ENCODE peak calls at places on chromosomes 3 and 15, in eight cellular contexts. Q, T, H, C, D, A, P and B are unnamed samples.

GRCh38 chr3:10845839-10846656 is 30.0 kb downstream of the SLC6A11 start:
- DNase-seq in Q (peak; percentile 28), T (no peak), H (no peak), C (no peak), D (no peak), A (peak; percentile 13), P (no peak), B (no peak)

GRCh38 chr3:29764603-29765254 is 483.9 kb downstream of the RBMS3 start:
- DNase-seq in Q (no peak), T (no peak), H (peak; percentile 88), C (no peak), D (no peak), A (peak; percentile 70), P (no peak), B (no peak)

GRCh38 chr3:23129817-23130216 is 73.3 kb upstream of the UBE2E2 start:
- DNase-seq in Q (no peak), T (no peak), H (peak; percentile 9), C (no peak), D (no peak), A (peak; percentile 34), P (no peak), B (no peak)

GRCh38 chr15:85036716-85037115 is 55.1 kb downstream of the PDE8A start:
- DNase-seq in Q (peak; percentile 47), T (no peak), H (no peak), C (no peak), D (no peak), A (no peak), P (no peak), B (no peak)

GRCh38 chr3:162437480-162437879 is 940.9 kb downstream of the OTOL1 start:
- DNase-seq in Q (no peak), T (no peak), H (peak; percentile 65), C (no peak), D (no peak), A (peak; percentile 71), P (no peak), B (no peak)

GRCh38 chr3:151852074-151852811 is 21.2 kb upstream of the SUCNR1 start:
- DNase-seq in Q (no peak), T (no peak), H (no peak), C (no peak), D (no peak), A (no peak), P (no peak), B (no peak)

GRCh38 chr3:139653582-139653981 is 24.2 kb downstream of the NMNAT3 start:
- DNase-seq in Q (no peak), T (peak; percentile 38), H (no peak), C (no peak), D (no peak), A (peak; percentile 95), P (no peak), B (no peak)

GRCh38 chr15:62453979-62454378 is 288.9 kb upstream of the C2CD4B start:
- DNase-seq in Q (no peak), T (no peak), H (peak; percentile 57), C (no peak), D (no peak), A (peak; percentile 57), P (no peak), B (no peak)

GRCh38 chr3:11711826-11712225 is 68.1 kb upstream of the VGLL4 start:
- DNase-seq in Q (no peak), T (no peak), H (no peak), C (no peak), D (no peak), A (no peak), P (no peak), B (no peak)

GRCh38 chr3:190003730-190004129 is 117.0 kb downstream of the P3H2 start:
- DNase-seq in Q (no peak), T (no peak), H (peak; percentile 76), C (no peak), D (no peak), A (peak; percentile 64), P (no peak), B (no peak)

GRCh38 chr15:74889390-74889881 is 406 bp upstream of the MPI start:
- DNase-seq in Q (peak; percentile 46), T (peak; percentile 76), H (no peak), C (peak; percentile 50), D (peak; percentile 29), A (no peak), P (peak; percentile 67), B (no peak)

GRCh38 chr3:134392336-134392983 is 18.2 kb upstream of the AMOTL2 start:
- DNase-seq in Q (no peak), T (no peak), H (no peak), C (no peak), D (no peak), A (no peak), P (peak; percentile 88), B (no peak)

GRCh38 chr3:94115482-94115881 is 52.6 kb downstream of the NSUN3 start:
- DNase-seq in Q (no peak), T (no peak), H (peak; percentile 46), C (no peak), D (peak; percentile 4), A (peak; percentile 13), P (no peak), B (no peak)

GRCh38 chr15:25543156-25543555 is 104.3 kb upstream of the UBE3A start:
- DNase-seq in Q (no peak), T (no peak), H (peak; percentile 51), C (no peak), D (no peak), A (no peak), P (peak; percentile 69), B (no peak)
- TF ChIP-seq CTCF in Q (no peak), T (no peak), H (no peak), C (no peak), D (no peak), A (no peak), P (no peak), B (no peak)

DNA sequence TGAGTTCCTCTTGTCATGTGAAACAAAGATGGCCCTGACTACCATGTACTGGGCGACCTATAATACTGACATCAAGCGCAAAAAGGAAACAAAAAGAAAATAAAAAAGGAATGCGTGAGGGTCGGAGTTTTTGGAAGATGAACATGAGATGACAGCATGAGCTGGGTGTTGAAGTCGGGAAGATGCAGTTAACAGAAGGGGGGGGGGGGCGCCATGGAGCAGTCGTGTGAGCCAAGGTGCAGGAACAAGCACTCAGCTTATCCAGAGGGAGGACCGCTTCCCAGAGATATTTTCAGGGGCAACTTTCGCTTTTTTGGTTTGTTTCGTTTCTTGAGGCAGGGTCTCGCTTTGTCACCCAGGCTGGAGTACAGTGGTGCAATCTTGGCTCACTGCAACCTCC is 110.2 kb downstream of the RORA start:
- DNase-seq in Q (no peak), T (peak; percentile 83), H (no peak), C (no peak), D (no peak), A (no peak), P (no peak), B (no peak)
- TF ChIP-seq CTCF in Q (no peak), T (peak; percentile 60), H (peak; percentile 39), C (no peak), D (peak; percentile 29), A (no peak), P (no peak), B (peak; percentile 7)

GRCh38 chr3:160226740-160227048 is 1.5 kb downstream of the C3orf80 start:
- DNase-seq in Q (no peak), T (no peak), H (no peak), C (no peak), D (no peak), A (no peak), P (no peak), B (peak; percentile 14)

GRCh38 chr3:160227389-160227788 is 2.2 kb downstream of the C3orf80 start:
- DNase-seq in Q (no peak), T (no peak), H (no peak), C (no peak), D (no peak), A (no peak), P (no peak), B (no peak)

GRCh38 chr3:160224811-160225180 is 426 bp upstream of the C3orf80 start:
- DNase-seq in Q (peak; percentile 11), T (no peak), H (no peak), C (no peak), D (peak; percentile 6), A (no peak), P (no peak), B (no peak)

GRCh38 chr3:160225181-160226025 is at the start of gene C3orf80:
- DNase-seq in Q (peak; percentile 76), T (peak; percentile 91), H (no peak), C (peak; percentile 79), D (peak; percentile 60), A (peak; percentile 35), P (no peak), B (peak; percentile 45)

DNA sequence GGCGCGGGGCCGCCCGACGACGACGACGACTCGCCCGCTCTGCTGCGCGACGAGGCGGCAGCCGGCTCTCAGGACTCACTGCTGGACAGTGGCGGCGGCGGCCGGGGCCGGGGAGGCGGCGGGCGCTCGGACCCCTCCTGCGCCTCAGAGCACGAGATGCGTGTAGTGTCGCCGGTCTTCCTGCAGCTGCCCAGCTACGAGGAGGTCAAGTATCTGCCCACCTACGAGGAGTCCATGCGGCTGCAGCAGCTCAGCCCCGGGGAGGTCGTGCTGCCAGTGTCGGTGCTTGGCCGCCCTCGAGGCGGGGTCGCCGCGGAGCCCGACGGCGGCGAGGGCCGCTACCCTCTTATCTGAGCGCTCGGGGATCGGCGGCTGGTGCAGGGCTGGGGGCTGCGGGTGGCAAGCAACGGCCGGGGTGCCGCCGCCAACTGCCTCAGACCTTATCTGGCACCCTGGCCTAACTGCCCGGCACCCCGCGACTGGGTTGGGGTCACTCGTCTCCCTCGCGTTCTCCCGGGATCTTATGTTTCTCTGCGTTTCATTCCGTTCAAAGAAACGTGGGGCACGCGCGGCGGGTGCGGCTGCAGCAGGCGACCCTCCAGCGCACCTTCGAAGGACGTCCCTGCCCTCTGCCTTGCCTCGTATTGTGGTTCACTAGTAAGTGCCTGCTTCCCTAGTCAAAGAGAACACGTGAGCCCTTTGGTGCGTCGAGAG is 961 bp downstream of the C3orf80 start:
- DNase-seq in Q (peak; percentile 52), T (peak; percentile 82), H (no peak), C (peak; percentile 68), D (peak; percentile 20), A (no peak), P (no peak), B (peak; percentile 32)
- TF ChIP-seq CTCF in Q (no peak), T (no peak), H (no peak), C (no peak), D (peak; percentile 5), A (no peak), P (no peak), B (no peak)

GRCh38 chr3:147518465-147518864 is 109.3 kb downstream of the ZIC1 start:
- DNase-seq in Q (no peak), T (no peak), H (no peak), C (no peak), D (no peak), A (no peak), P (no peak), B (no peak)

GRCh38 chr3:147521646-147522045 is 112.5 kb downstream of the ZIC1 start:
- DNase-seq in Q (no peak), T (no peak), H (peak; percentile 73), C (no peak), D (no peak), A (no peak), P (no peak), B (no peak)
- TF ChIP-seq CTCF in Q (no peak), T (no peak), H (no peak), C (no peak), D (no peak), A (no peak), P (no peak), B (no peak)